ENCODE peak calls at places on chromosome 18, in five cellular contexts. Y, S, J, P and F are unnamed samples.

GRCh38 chr18:11176416-11176815 is 27.0 kb upstream of the PIEZO2 start:
- DNase-seq in Y (no peak), S (no peak), J (no peak), P (no peak), F (no peak)

GRCh38 chr18:80147418-80148315 is 38.6 kb downstream of the ADNP2 start:
- DNase-seq in Y (peak; percentile 51), S (peak; percentile 79), J (peak; percentile 32), P (peak; percentile 86), F (peak; percentile 55)

GRCh38 chr18:34820360-34820759 is 110.3 kb downstream of the DTNA start:
- DNase-seq in Y (no peak), S (no peak), J (no peak), P (no peak), F (no peak)

GRCh38 chr18:26971327-26971918 is 105.9 kb upstream of the AQP4 start:
- DNase-seq in Y (no peak), S (no peak), J (no peak), P (peak; percentile 75), F (no peak)

GRCh38 chr18:59874166-59874565 is 25.6 kb upstream of the PMAIP1 start:
- DNase-seq in Y (no peak), S (no peak), J (peak; percentile 71), P (peak; percentile 61), F (peak; percentile 81)

GRCh38 chr18:45169610-45170009 is 445.7 kb upstream of the SLC14A2 start:
- DNase-seq in Y (no peak), S (no peak), J (peak; percentile 70), P (peak; percentile 87), F (peak; percentile 68)

GRCh38 chr18:23650963-23651927 is 11.5 kb downstream of the ANKRD29 start:
- DNase-seq in Y (no peak), S (no peak), J (peak; percentile 67), P (peak; percentile 81), F (peak; percentile 65)

GRCh38 chr18:13582283-13582682 is 144.1 kb downstream of the FAM210A start:
- DNase-seq in Y (no peak), S (no peak), J (no peak), P (no peak), F (no peak)

GRCh38 chr18:75846321-75846720 is 418.8 kb upstream of the SMIM21 start:
- DNase-seq in Y (no peak), S (no peak), J (no peak), P (no peak), F (no peak)

GRCh38 chr18:62387257-62387656 is 62.1 kb downstream of the TNFRSF11A start:
- DNase-seq in Y (no peak), S (no peak), J (no peak), P (no peak), F (no peak)

GRCh38 chr18:80148316-80149199 is 39.5 kb downstream of the ADNP2 start:
- DNase-seq in Y (no peak), S (no peak), J (no peak), P (peak; percentile 26), F (no peak)

GRCh38 chr18:28175047-28175929 is 1.6 kb downstream of the CDH2 start:
- DNase-seq in Y (no peak), S (peak; percentile 65), J (no peak), P (no peak), F (no peak)

GRCh38 chr18:13260114-13260926 is 41.8 kb downstream of the LDLRAD4 start:
- DNase-seq in Y (no peak), S (no peak), J (no peak), P (no peak), F (no peak)

GRCh38 chr18:8069708-8070107 is 502.6 kb downstream of the PTPRM start:
- DNase-seq in Y (no peak), S (no peak), J (no peak), P (no peak), F (no peak)

DNA sequence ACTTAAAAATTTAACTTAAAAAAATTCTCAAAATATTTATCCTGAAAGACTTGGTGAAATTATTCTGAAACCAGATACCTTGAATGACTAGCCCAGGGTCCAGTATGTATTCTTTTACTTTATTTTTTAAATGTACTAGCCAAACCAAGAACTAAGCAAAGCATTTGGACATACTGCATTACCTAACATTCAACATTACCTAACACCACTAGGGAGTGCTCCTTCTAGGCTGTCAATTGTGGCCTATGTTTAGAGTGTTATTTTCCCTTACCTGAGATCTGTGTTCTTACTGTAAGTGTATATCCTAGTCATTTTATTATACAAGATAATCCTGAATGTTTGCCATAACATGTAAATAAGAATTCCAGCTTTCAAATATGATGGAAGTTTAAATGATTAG is 496.6 kb downstream of the PTPRM start:
- DNase-seq in Y (no peak), S (no peak), J (no peak), P (no peak), F (no peak)
- TF ChIP-seq CTCF in Y (no peak), S (no peak), J (no peak), P (peak; percentile 6), F (no peak)

DNA sequence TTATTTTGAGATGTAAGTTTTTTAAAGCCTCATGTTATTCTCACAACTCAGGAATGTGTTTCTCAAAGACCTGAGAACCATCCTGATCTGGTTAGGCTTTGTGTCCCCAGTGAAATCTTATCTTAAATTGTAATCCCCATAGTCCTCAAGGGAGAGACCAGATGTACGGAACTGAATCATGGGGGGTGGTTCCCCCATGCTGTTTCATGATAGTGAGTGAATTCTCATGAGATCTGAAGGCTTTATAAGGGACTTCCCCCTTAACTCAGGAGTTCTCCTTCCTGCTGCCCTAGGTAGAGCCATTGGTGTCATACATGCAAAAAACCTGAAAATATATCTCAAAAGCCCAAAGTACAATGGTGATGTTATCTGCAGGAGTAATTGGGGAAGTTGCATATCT is 836.7 kb downstream of the CBLN2 start:
- DNase-seq in Y (no peak), S (no peak), J (no peak), P (no peak), F (no peak)
- H3K36me3 ChIP-seq in Y (no peaks in the 10 kb centered on the region), S (no peaks in the 10 kb centered on the region), J (no peaks in the 10 kb centered on the region), P (no peaks in the 10 kb centered on the region), F (no peaks in the 10 kb centered on the region)

GRCh38 chr18:41745166-41746049 is 209.6 kb upstream of the PIK3C3 start:
- DNase-seq in Y (no peak), S (peak; percentile 60), J (no peak), P (peak; percentile 28), F (no peak)
- H3K4me3 ChIP-seq in Y (no peak overlapping the region), S (no peak overlapping the region), J (no peak overlapping the region), P (no peak overlapping the region), F (no peak overlapping the region)

GRCh38 chr18:9475643-9476580 is 599 bp downstream of the RALBP1 start:
- DNase-seq in Y (no peak), S (no peak), J (no peak), P (peak; percentile 37), F (no peak)

GRCh38 chr18:9477509-9477908 is 2.2 kb downstream of the RALBP1 start:
- DNase-seq in Y (no peak), S (no peak), J (no peak), P (no peak), F (no peak)

GRCh38 chr18:9474103-9474982 is 970 bp upstream of the RALBP1 start:
- DNase-seq in Y (no peak), S (no peak), J (peak; percentile 28), P (no peak), F (peak; percentile 42)

GRCh38 chr18:9478545-9478944 is 3.2 kb downstream of the RALBP1 start:
- DNase-seq in Y (no peak), S (peak; percentile 45), J (no peak), P (no peak), F (no peak)

GRCh38 chr18:9474983-9475642 is at the start of gene RALBP1:
- DNase-seq in Y (peak; percentile 98), S (peak; percentile 99), J (peak; percentile 98), P (peak; percentile 100), F (peak; percentile 96)
- TF ChIP-seq CTCF in Y (no peak), S (no peak), J (no peak), P (peak; percentile 30), F (peak; percentile 27)